ENCODE peak calls at places on chromosomes 11 and 22, in six cellular contexts. W is MM.1S; U is neural progenitor cell; Q is CD4-positive, alpha-beta memory T cell; L is heart right ventricle; Y is AG04450. X is an unnamed sample.
A peak's percentile ranks its signal among the peaks of the same experiment; 100 is the strongest.

GRCh38 chr11:67345247-67345948 is 7.9 kb downstream of the POLD4 start:
- DNase-seq in Q (no peak), W (no peak), U (no peak), Y (no peak), L (no peak), X (no peak)

GRCh38 chr22:37329239-37330140 is 47.2 kb downstream of the CYTH4 start:
- DNase-seq in Q (no peak), Y (no peak), L (no peak), U (peak; percentile 37), W (no peak), X (no peak)

GRCh38 chr11:129766858-129767604 is 48.6 kb upstream of the TMEM45B start:
- DNase-seq in Q (peak; percentile 39), L (no peak), U (peak; percentile 63), Y (no peak), W (peak; percentile 36), X (peak; percentile 29)

GRCh38 chr11:6219359-6219758 is 14.0 kb downstream of the C11orf42 start:
- DNase-seq in W (no peak), L (peak; percentile 38), Q (no peak), Y (peak; percentile 48), U (no peak), X (no peak)

GRCh38 chr22:18148508-18148965 is 1.4 kb upstream of the USP18 start:
- DNase-seq in U (no peak), L (no peak), Q (no peak), Y (no peak), W (no peak), X (no peak)

GRCh38 chr11:42620796-42621195 is 691.0 kb upstream of the API5 start:
- DNase-seq in U (no peak), L (no peak), Y (no peak), W (no peak), Q (no peak), X (no peak)

GRCh38 chr11:79198898-79199250 is 242.0 kb downstream of the TENM4 start:
- DNase-seq in Q (no peak), Y (peak; percentile 16), U (no peak), L (no peak), W (no peak), X (no peak)

GRCh38 chr11:107217444-107217843 is 199.2 kb upstream of the GUCY1A2 start:
- DNase-seq in Y (no peak), L (no peak), Q (no peak), W (no peak), U (no peak), X (no peak)

DNA sequence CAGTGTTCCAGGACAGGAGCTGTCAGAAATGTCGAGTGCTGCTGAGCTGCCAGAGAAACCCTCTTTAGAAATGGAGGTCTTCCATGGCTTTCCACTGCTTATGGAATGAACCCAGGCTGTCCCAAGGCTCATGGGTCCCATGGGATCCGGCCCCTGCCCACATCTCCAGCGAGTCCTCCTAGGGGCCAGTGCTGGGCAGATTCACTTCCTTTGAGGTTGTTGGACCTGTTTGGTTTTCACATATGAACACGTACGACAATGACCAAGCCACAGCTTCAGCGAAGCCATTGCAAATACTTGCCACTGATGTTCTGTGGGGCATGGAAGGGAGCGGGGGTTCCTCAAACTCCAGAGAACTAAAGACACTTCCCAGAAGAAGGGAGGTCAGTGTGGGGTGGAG is 483.3 kb downstream of the TBC1D22A start:
- DNase-seq in Y (no peak), L (no peak), W (no peak), Q (no peak), U (no peak), X (no peak)
- H3K9me3 ChIP-seq in Y (no peaks in the 10 kb centered on the region), L (peaks cover 12% of the 10 kb centered on the region), W (no peaks in the 10 kb centered on the region), Q (no peaks in the 10 kb centered on the region), U (no peaks in the 10 kb centered on the region), X (no peaks in the 10 kb centered on the region)

GRCh38 chr11:48248902-48249301 is 4.0 kb downstream of the OR4X2 start:
- DNase-seq in W (no peak), Q (no peak), L (no peak), U (no peak), Y (no peak), X (no peak)
- H3K9me3 ChIP-seq in W (no peaks in the 10 kb centered on the region), Q (no peaks in the 10 kb centered on the region), L (peaks cover 19% of the 10 kb centered on the region), U (peaks cover 40% of the 10 kb centered on the region), Y (no peaks in the 10 kb centered on the region), X (no peaks in the 10 kb centered on the region)

DNA sequence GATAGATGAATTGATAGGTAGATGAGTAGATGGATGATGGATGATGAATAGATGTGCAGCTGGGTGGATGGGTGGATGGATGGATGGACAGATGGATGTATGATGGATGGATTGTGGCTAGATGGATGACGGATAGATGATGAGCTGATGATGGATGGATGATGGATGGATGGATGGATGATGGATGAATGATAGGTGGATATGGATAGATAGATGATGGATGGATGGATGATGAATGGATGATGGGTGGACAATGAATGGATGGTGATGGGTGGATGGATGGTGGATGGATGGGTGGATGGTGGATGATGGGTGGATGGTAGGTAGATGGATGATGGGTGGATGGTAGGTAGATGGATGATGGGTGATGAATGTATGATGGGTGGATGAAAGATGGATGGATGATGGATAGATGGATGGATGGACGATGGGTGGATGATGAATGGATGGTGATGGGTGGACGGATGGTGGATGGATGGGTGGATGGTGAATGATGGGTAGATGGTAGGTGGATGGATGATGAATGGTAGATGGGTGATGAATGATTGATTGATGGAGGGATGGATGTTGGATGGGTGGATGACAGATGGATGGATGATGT is 1261.7 kb downstream of the BRD1 start:
- DNase-seq in U (no peak), Q (no peak), W (no peak), Y (no peak), L (no peak), X (no peak)
- H3K9me3 ChIP-seq in U (peaks cover 6% of the 10 kb centered on the region), Q (no peaks in the 10 kb centered on the region), W (no peaks in the 10 kb centered on the region), Y (peaks cover 88% of the 10 kb centered on the region), L (peaks cover 14% of the 10 kb centered on the region), X (peaks cover 10% of the 10 kb centered on the region)

DNA sequence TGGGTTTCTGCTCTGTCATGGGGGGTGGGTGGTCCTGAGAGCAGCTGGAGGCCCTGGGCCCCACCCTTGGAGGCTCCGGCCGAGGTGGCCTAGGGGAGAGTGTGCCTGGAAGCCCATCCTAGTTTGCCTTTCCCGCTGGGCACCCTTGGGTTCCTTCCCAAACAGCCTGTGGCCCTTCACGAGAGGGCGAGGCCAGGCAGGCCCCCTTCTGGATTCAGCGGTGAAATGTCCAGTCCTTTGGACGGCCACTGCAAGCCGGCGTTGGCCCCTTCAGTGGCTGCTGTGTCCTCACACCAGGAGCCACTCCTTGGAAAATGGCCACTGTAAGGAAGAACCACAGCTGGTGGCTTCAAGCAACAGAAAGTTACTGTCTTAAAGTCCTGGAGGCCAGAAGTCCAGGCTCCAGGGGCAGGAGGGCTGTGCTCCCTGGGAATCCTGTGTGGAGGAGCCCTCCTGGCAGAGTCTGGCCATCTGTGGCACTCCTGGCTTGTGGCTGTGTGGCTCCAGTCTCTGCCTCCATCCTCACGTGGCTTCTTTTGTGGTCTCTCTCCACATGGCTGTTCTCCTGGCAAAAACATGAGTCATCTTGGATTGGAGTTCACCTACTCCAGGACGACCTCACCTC is 854.1 kb downstream of the TBC1D22A start:
- DNase-seq in Q (no peak), W (no peak), L (no peak), Y (no peak), U (no peak), X (no peak)
- H3K9me3 ChIP-seq in Q (no peaks in the 10 kb centered on the region), W (no peaks in the 10 kb centered on the region), L (no peaks in the 10 kb centered on the region), Y (peaks cover 78% of the 10 kb centered on the region), U (no peaks in the 10 kb centered on the region), X (no peaks in the 10 kb centered on the region)

DNA sequence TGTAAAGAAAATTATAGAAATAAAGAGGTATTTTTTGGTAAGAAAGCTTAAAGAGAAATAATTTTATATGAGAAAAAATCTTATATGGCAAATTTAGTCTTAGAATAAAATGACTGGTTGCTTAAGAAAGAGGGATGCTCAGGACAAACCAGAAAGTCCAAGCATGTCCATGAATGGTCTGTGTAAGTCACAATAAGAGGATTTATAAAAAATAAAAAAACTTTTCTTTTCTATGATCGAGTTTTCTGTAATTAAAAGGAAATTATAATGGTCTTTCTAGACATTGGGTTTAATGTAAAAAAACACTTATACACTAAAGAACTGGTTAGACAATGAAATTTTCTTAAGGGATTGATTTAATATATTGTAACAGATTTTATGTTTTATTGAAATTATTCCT is 819.6 kb downstream of the TBC1D22A start:
- DNase-seq in W (no peak), Q (no peak), Y (no peak), L (no peak), U (no peak), X (no peak)
- H3K9me3 ChIP-seq in W (no peaks in the 10 kb centered on the region), Q (no peaks in the 10 kb centered on the region), Y (peaks cover 14% of the 10 kb centered on the region), L (peaks cover 34% of the 10 kb centered on the region), U (peaks cover 52% of the 10 kb centered on the region), X (peaks cover 30% of the 10 kb centered on the region)

DNA sequence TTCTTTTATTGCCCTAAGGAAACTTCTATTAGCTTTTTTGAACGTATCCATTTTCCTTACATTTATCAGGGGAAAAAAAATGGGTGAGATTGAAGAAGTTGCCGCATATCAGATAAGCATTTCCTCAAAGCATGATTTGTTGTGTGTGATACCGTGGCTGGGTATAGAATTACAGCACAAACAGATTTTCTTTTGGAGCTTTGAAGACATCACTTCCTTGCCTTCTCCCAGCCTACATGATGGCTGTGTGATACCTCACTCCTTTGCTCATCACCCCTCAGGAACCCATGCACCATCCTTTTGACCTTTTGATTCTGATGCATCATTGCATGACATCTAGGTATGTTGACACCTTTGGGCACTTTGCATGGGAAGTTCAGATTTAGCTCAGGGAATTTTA is 1155.3 kb downstream of the BRD1 start:
- DNase-seq in W (no peak), Y (no peak), Q (no peak), U (no peak), L (no peak), X (no peak)
- H3K9me3 ChIP-seq in W (no peaks in the 10 kb centered on the region), Y (peaks cover 88% of the 10 kb centered on the region), Q (no peaks in the 10 kb centered on the region), U (no peaks in the 10 kb centered on the region), L (peaks cover 27% of the 10 kb centered on the region), X (peaks cover 23% of the 10 kb centered on the region)

X was measured in DND-41.